ENCODE peak calls at places on chromosomes 12 and 14, in eight cellular contexts. C is GM23338, B is vagina, J is Panc1, G is breast epithelium, W is spleen, X is upper lobe of left lung, H is K562. Z is an unnamed sample. For H3K4me1, the result is how much of the 10 kb centered on the place peaks cover.

GRCh38 chr14:71143391-71144290 is 236.4 kb downstream of the PCNX1 start:
- DNase-seq in C (no peak), W (no peak), G (no peak), B (no peak), H (peak), X (no peak), J (no peak), Z (no peak)

GRCh38 chr12:89779090-89779489 is 70.5 kb upstream of the ATP2B1 start:
- DNase-seq in J (no peak), C (no peak), X (no peak), W (no peak), H (no peak), B (no peak), G (no peak), Z (no peak)

GRCh38 chr12:31849090-31849687 is 110.0 kb upstream of the RESF1 start:
- DNase-seq in G (no peak), J (no peak), B (no peak), X (no peak), W (no peak), H (no peak), C (peak), Z (no peak)

GRCh38 chr12:70920251-70920851 is at the start of gene PTPRR:
- DNase-seq in C (peak), B (no peak), J (no peak), H (no peak), W (no peak), X (peak), G (no peak), Z (no peak)

GRCh38 chr12:27549231-27549800 is 25.3 kb downstream of the PPFIBP1 start:
- DNase-seq in X (no peak), H (no peak), C (no peak), W (no peak), J (no peak), G (no peak), B (no peak), Z (no peak)

GRCh38 chr14:96146131-96146771 is 58.4 kb upstream of the BDKRB2 start:
- DNase-seq in B (peak), G (peak), J (no peak), H (no peak), X (no peak), C (no peak), W (no peak), Z (peak)

GRCh38 chr14:68619805-68620574 is 172.9 kb downstream of the ZFP36L1 start:
- DNase-seq in C (no peak), H (peak), G (peak), B (no peak), J (no peak), W (no peak), X (no peak), Z (no peak)

GRCh38 chr12:103964805-103965204 is 867 bp upstream of the TDG start:
- DNase-seq in W (no peak), G (no peak), J (no peak), X (no peak), H (no peak), B (no peak), C (no peak), Z (no peak)

GRCh38 chr14:79745046-79745445 is 466.3 kb downstream of the DIO2 start:
- DNase-seq in W (no peak), J (no peak), X (no peak), B (no peak), C (no peak), H (no peak), G (no peak), Z (no peak)

GRCh38 chr12:87121908-87122307 is 865.7 kb upstream of the MGAT4C start:
- DNase-seq in J (no peak), C (no peak), X (no peak), W (no peak), H (no peak), B (no peak), G (no peak), Z (no peak)

GRCh38 chr12:44317651-44318126 is 481.8 kb downstream of the TMEM117 start:
- DNase-seq in H (no peak), W (no peak), B (no peak), X (no peak), C (peak), G (no peak), J (peak), Z (no peak)

GRCh38 chr12:8145754-8146415 is 10.9 kb upstream of the ZNF705A start:
- DNase-seq in W (no peak), J (no peak), C (peak), H (no peak), G (no peak), X (peak), B (no peak), Z (no peak)

GRCh38 chr12:90572778-90573177 is 382.2 kb downstream of the CCER1 start:
- DNase-seq in W (no peak), B (no peak), J (no peak), H (no peak), G (no peak), C (no peak), X (no peak), Z (no peak)

GRCh38 chr12:6457220-6457945 is 5.5 kb downstream of the TAPBPL start:
- DNase-seq in H (no peak), W (no peak), X (no peak), J (no peak), B (no peak), C (no peak), G (no peak), Z (no peak)

GRCh38 chr12:50625029-50625875 is 120.5 kb downstream of the DIP2B start:
- DNase-seq in H (no peak), G (no peak), J (no peak), B (no peak), X (no peak), W (no peak), C (peak), Z (no peak)

GRCh38 chr14:72644038-72644437 is 249.9 kb downstream of the DPF3 start:
- DNase-seq in J (no peak), B (no peak), H (no peak), G (no peak), X (no peak), W (no peak), C (no peak), Z (no peak)

GRCh38 chr14:56918849-56919574 is 108.7 kb upstream of the OTX2 start:
- DNase-seq in C (peak), B (no peak), W (no peak), G (no peak), J (no peak), X (no peak), H (no peak), Z (no peak)

GRCh38 chr14:67428501-67429031 is 16.6 kb upstream of the PLEK2 start:
- DNase-seq in B (no peak), C (no peak), H (no peak), J (no peak), G (no peak), W (no peak), X (no peak), Z (peak)

GRCh38 chr14:67436006-67436866 is 24.3 kb upstream of the PLEK2 start:
- DNase-seq in H (peak), X (no peak), J (no peak), B (no peak), W (no peak), C (peak), G (peak), Z (no peak)

GRCh38 chr14:67435603-67436002 is 23.6 kb upstream of the PLEK2 start:
- DNase-seq in B (no peak), X (no peak), J (no peak), W (no peak), C (no peak), H (no peak), G (no peak), Z (no peak)

GRCh38 chr14:67429651-67430205 is 17.8 kb upstream of the PLEK2 start:
- DNase-seq in W (no peak), G (no peak), X (no peak), B (no peak), H (no peak), J (no peak), C (no peak), Z (no peak)

DNA sequence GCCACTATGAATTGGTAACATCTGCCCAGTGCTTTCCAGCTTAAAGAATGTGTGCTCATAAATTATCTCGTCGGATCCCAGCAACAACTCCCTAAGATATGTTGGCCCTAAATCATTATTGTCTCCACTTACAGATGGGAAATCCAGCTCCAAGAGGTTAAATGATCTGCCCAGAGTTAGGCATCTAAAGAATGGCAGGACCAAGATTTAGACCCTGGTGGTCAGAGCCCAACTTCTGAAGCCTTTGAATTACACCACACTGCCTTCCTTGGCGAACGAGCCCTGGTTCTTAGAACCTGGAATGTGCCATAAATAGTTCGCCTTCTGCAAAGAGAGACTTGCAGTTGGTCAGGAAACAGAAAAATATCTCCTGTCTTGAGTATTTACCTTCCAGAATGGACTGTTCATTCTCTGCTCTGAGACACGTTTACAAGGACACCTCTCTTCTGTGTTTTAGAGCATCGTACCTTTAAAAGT is 20.2 kb upstream of the PLEK2 start:
- DNase-seq in W (no peak), X (no peak), H (no peak), B (no peak), C (no peak), G (no peak), J (no peak), Z (no peak)
- TF ChIP-seq POLR2AphosphoS5 in W (no peak), X (no peak), H (no peak), B (no peak), C (no peak), G (no peak), J (no peak), Z (no peak)

DNA sequence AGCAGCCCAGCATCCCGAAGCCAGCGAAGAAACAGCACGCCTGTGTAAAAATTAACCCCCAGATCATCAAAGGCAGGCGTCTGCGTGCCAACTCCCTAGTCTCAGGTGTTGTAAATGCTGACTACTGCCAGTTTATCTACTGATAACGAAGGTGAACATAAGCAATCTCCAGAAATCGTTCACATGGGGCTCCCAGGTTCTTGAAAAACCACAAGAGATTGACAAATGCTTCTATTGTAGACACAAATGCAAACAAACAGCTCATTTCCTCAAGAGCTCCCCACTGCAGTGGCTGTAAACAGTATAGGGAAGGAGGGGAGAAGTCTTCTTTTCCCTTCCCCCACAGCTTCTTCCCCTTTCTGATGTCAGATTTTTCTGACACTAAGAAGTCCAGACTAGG is 5.3 kb upstream of the PLEKHG3 start:
- DNase-seq in X (no peak), C (no peak), H (no peak), G (peak), W (no peak), B (no peak), J (no peak), Z (peak)
- H3K4me1 ChIP-seq in X (under half), C (half or more), H (under half), G (under half), W (under half), B (under half), J (under half), Z (under half)

DNA sequence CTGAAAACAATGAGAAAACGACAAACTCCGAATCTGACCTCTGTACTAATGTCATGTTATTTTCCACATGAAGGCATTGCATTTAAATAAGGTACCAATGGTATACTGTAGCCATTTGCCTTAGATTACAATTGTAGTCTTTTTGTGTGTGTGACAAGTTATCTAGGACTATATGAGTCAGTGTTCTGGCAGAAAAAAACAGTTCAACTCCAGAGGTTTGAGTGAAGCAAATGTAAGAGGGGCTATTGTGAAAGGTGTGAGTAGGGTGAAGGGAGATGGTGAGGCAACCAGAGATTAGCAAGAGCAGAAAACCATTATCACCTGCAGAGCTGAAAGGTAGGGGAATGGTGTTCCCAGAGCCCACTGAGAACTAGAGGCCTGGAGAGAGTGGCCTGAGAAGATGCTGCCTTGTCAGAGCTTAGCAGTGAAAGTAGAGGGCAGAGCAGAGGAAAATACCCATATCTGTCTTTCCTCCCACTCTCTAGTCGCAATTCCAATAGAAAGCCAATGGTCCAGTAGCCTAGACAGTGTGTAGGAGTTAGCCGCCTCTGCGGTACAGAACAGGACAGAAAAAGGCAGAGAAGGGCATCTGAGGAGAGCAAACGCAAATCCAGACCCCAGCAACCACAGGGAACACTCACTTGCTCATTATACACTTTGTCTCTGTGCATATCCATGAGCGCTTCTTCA is 112.2 kb downstream of the DYRK2 start:
- DNase-seq in J (no peak), W (no peak), B (no peak), H (no peak), C (no peak), X (no peak), G (no peak), Z (no peak)
- TF ChIP-seq POLR2AphosphoS5 in J (no peak), W (no peak), B (no peak), H (no peak), C (no peak), X (no peak), G (no peak), Z (no peak)

DNA sequence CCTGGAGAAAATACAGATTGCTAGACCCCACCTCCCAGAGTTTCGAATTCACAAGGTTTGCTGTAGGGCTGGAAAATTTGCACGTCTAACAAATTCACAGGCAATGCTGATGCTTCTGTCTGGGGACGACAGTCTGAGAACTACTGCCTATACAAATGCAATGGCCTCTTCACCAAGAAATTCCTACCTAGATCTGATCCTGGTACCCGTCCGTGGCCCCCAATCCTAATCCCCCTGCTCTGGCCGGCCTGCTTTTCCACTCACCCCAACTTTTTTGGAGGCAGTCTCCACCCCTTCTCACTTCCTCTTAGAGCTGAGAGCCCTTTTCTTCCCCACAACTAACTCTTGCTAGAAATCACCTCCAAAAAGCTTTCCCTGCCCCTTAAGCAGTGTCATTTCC is 3.1 kb upstream of the SSH1 start:
- DNase-seq in X (no peak), J (no peak), C (no peak), H (no peak), W (peak), B (no peak), G (no peak), Z (no peak)
- H3K4me1 ChIP-seq in X (under half), J (under half), C (under half), H (under half), W (half or more), B (under half), G (under half), Z (under half)

GRCh38 chr12:132393991-132394949 is 64.9 kb upstream of the GALNT9 start:
- DNase-seq in J (no peak), B (no peak), X (peak), W (peak), C (no peak), G (no peak), H (peak), Z (no peak)

GRCh38 chr12:132391326-132392041 is 62.1 kb upstream of the GALNT9 start:
- DNase-seq in H (no peak), W (peak), C (no peak), B (no peak), X (peak), J (no peak), G (no peak), Z (no peak)

GRCh38 chr12:132392389-132393244 is 63.2 kb upstream of the GALNT9 start:
- DNase-seq in W (peak), J (no peak), C (no peak), H (no peak), G (no peak), X (peak), B (no peak), Z (no peak)

GRCh38 chr12:132395192-132395907 is 66.0 kb upstream of the GALNT9 start:
- DNase-seq in B (no peak), X (peak), W (peak), G (no peak), C (no peak), H (no peak), J (no peak), Z (no peak)

DNA sequence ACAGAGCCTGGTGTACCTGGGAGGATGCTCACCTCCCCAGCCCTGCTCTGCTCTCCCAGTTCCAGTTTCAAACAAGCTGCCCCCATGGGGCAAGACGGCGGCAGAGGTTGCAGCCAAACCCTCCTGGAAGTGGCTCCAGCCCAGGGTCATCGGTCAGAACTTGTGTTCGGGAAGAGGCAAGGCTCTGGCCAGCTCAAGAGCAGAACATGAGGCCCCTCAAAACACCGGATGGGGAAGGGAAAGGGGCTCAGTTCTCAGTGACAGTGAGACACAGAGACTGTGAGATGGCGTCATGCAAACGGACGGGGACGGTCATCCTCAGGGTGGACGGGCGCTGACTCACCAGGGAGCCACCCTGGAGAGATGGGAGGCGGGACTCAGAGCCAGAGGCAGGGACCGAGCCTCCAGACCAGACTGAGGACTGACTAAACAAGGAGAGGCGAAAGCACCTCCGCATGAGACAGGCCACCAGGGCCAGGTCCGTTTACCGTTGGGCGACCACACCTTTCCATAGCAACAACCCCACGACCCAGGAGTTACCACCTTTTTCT is 63.9 kb upstream of the GALNT9 start:
- DNase-seq in C (no peak), J (no peak), G (no peak), W (peak), B (no peak), H (peak), X (peak), Z (no peak)
- TF ChIP-seq POLR2AphosphoS5 in C (no peak), J (no peak), G (no peak), W (no peak), B (no peak), H (no peak), X (no peak), Z (no peak)

Z was measured in stomach.